ENCODE peak calls at places on chromosomes 6 and 20, in five cellular contexts. A, N, M, Y and B are unnamed samples.
A peak's percentile ranks its signal among the peaks of the same experiment; 100 is the strongest.

GRCh38 chr6:71724456-71725180 is 161.7 kb upstream of the RIMS1 start:
- DNase-seq in N (no peak), A (no peak), M (no peak), Y (no peak), B (no peak)

GRCh38 chr6:11364971-11365397 is 132.5 kb upstream of the NEDD9 start:
- DNase-seq in A (peak; percentile 54), N (no peak), Y (no peak), M (no peak), B (no peak)

GRCh38 chr20:58722877-58723627 is 30.5 kb downstream of the NPEPL1 start:
- DNase-seq in A (no peak), M (no peak), Y (no peak), N (peak; percentile 52), B (no peak)

GRCh38 chr6:90940812-90941481 is 354.1 kb upstream of the MAP3K7 start:
- DNase-seq in Y (peak; percentile 51), M (no peak), N (no peak), A (no peak), B (no peak)

GRCh38 chr6:121436966-121437756 is 1.7 kb downstream of the GJA1 start:
- DNase-seq in N (peak; percentile 90), A (peak; percentile 68), Y (peak; percentile 70), M (peak; percentile 39), B (peak; percentile 33)

GRCh38 chr6:113855500-113856010 is 1.6 kb upstream of the MARCKS start:
- DNase-seq in Y (peak; percentile 67), A (no peak), N (no peak), M (no peak), B (no peak)

GRCh38 chr6:16592550-16592892 is 168.7 kb downstream of the ATXN1 start:
- DNase-seq in N (no peak), Y (no peak), A (no peak), M (no peak), B (no peak)

GRCh38 chr20:59023616-59024015 is 4.4 kb downstream of the TUBB1 start:
- DNase-seq in N (no peak), A (no peak), Y (no peak), M (no peak), B (no peak)

GRCh38 chr6:87574237-87574636 is 15.6 kb downstream of the RARS2 start:
- DNase-seq in Y (no peak), A (no peak), N (no peak), M (no peak), B (no peak)

GRCh38 chr20:11544029-11544678 is 373.5 kb upstream of the BTBD3 start:
- DNase-seq in N (no peak), A (no peak), Y (peak; percentile 71), M (peak; percentile 28), B (no peak)

GRCh38 chr6:33312361-33313104 is 1.3 kb downstream of the TAPBP start:
- DNase-seq in M (no peak), N (peak; percentile 91), A (peak; percentile 87), Y (peak; percentile 77), B (no peak)

GRCh38 chr20:199996-200395 is 10.5 kb upstream of the DEFB128 start:
- DNase-seq in Y (no peak), M (no peak), A (peak; percentile 18), N (no peak), B (no peak)

GRCh38 chr6:132190815-132191175 is 210.5 kb downstream of the MOXD1 start:
- DNase-seq in A (no peak), N (no peak), M (no peak), Y (no peak), B (no peak)

GRCh38 chr6:100260584-100260983 is 204.1 kb downstream of the SIM1 start:
- DNase-seq in N (no peak), M (no peak), Y (no peak), A (no peak), B (no peak)

GRCh38 chr6:80366721-80367120 is 260.2 kb downstream of the BCKDHB start:
- DNase-seq in N (no peak), Y (no peak), A (no peak), M (no peak), B (no peak)

GRCh38 chr6:153003294-153003645 is 761 bp upstream of the MTRF1L start:
- DNase-seq in Y (peak; percentile 15), N (no peak), A (no peak), M (no peak), B (no peak)

GRCh38 chr20:14991023-14991422 is 653.6 kb upstream of the FLRT3 start:
- DNase-seq in M (no peak), N (no peak), A (no peak), Y (no peak), B (no peak)

GRCh38 chr20:50304883-50305635 is 114.4 kb downstream of the CEBPB start:
- DNase-seq in M (no peak), A (peak; percentile 81), N (peak; percentile 97), Y (no peak), B (no peak)

GRCh38 chr20:59751075-59751711 is 146.9 kb downstream of the PHACTR3 start:
- DNase-seq in N (peak; percentile 92), A (peak; percentile 22), M (peak; percentile 81), Y (peak; percentile 88), B (no peak)

GRCh38 chr6:64186562-64186961 is 551.0 kb downstream of the PHF3 start:
- DNase-seq in N (no peak), M (no peak), Y (no peak), A (no peak), B (no peak)

GRCh38 chr6:836276-836853 is 143.4 kb upstream of the EXOC2 start:
- DNase-seq in A (no peak), Y (no peak), N (no peak), M (no peak), B (no peak)

DNA sequence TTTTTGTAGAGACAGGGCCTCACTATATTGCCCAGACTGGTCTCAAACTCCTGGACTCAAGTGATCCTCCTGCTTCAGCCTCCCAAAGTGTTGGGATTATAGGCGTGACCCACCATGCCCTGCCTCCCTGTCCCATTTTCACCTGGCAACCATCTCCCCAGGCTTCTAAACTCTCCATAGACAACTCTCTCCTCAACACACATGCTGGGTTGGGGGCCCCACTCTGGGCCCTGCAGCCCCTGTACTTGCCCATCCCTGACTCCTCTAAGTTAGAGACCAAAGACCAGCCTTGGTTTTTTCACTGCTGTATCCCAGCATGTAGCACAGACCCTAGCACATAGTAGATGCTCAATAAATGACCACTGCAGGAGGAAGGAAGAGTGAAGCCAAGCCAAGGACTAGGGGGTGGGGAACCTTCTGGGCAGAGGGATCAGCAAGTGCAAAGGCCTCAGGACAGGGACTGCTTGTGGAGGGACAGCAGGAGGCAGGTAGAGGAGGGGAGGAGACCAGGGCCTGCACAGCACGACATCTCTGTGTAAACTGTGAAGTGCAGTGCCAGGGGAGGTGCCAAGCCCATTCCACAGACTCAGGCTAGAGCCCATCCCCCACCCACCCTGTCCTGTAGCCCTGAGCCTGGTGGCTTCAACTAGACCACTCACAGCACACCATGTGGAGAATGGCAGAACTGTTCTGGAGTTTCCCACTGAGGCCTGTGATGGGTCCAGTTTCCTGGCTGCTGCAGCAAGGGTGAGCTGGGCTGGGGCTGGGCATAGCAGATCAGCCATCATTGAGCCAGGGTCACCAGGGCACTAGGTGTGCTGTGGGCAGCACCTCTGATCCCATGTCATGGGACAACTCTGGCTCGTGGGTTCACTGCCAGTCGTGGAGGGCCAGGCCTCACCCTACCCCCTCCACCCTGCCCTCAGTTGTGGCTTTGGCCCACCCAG is 3.4 kb upstream of the SRC start:
- DNase-seq in N (peak; percentile 60), A (no peak), M (no peak), Y (peak; percentile 26), B (no peak)
- TF ChIP-seq CTCF in N (no peak), A (no peak), M (no peak), Y (no peak), B (no peak)

GRCh38 chr6:53513519-53513966 is 31.4 kb downstream of the GCLC start:
- DNase-seq in M (no peak), A (no peak), Y (no peak), N (no peak), B (no peak)
- TF ChIP-seq CTCF in M (no peak), A (no peak), Y (no peak), N (no peak), B (no peak)

GRCh38 chr20:46505501-46505900 is 7.9 kb downstream of the ZNF334 start:
- DNase-seq in N (no peak), Y (no peak), A (no peak), M (no peak), B (no peak)

GRCh38 chr20:46507760-46508407 is 5.5 kb downstream of the ZNF334 start:
- DNase-seq in Y (no peak), M (no peak), N (no peak), A (no peak), B (no peak)

GRCh38 chr20:46501337-46501942 is 11.9 kb downstream of the ZNF334 start:
- DNase-seq in M (no peak), A (no peak), Y (no peak), N (no peak), B (no peak)

DNA sequence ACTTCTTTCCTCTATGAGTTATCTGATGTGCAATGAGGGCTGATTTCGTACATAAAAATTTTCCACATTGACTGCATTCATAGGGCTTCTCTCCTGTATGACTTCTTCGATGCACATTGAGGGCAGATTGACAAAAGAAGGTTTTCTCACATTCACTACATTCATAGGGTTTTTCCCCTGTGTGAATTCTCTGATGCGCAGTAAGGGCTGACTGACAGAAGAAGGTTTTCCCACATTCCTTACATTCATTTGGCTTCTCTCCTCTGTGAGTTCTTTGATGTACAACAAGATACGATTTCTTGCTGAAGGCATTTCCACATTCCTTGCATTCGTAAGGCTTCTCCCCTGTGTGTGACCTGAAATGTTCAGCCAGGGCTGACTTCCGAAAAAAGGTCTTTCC is 11.4 kb downstream of the ZNF334 start:
- DNase-seq in Y (no peak), A (no peak), M (no peak), N (no peak), B (no peak)
- TF ChIP-seq CTCF in Y (no peak), A (no peak), M (no peak), N (no peak), B (no peak)

GRCh38 chr6:150876598-150876997 is 11.1 kb downstream of the MTHFD1L start:
- DNase-seq in M (no peak), Y (peak; percentile 68), N (no peak), A (peak; percentile 75), B (no peak)

GRCh38 chr6:150878347-150879213 is 13.1 kb downstream of the MTHFD1L start:
- DNase-seq in Y (peak; percentile 56), N (peak; percentile 56), A (no peak), M (no peak), B (no peak)

GRCh38 chr6:150880336-150880735 is 14.8 kb downstream of the MTHFD1L start:
- DNase-seq in N (no peak), M (no peak), Y (no peak), A (no peak), B (no peak)

GRCh38 chr6:150874184-150874583 is 8.7 kb downstream of the MTHFD1L start:
- DNase-seq in M (no peak), A (no peak), N (no peak), Y (no peak), B (no peak)

DNA sequence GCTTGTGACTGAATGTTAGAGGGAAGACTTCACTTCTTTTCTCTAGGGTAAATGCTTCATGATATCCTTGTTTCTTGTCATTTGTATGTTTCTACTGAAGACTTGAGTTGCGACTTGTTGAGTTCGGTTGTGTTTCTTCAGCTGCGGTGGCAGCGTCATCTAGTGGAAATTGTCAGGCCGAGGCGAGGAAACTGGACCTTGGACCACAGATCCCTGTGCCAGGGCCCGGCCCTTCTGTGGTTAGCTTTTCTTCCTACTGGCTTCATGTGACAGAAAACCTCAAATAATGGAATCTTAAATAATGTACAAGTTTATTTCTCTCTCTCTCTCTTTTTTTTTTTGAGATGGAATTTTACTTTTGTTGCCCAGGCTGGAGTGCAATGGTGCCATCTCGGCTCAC is 12.4 kb downstream of the MTHFD1L start:
- DNase-seq in M (no peak), Y (no peak), A (no peak), N (peak; percentile 61), B (no peak)
- TF ChIP-seq CTCF in M (no peak), Y (no peak), A (no peak), N (no peak), B (no peak)

GRCh38 chr6:47009583-47009982 is 32.5 kb downstream of the ADGRF1 start:
- DNase-seq in Y (no peak), A (no peak), M (no peak), N (no peak), B (no peak)
- TF ChIP-seq CTCF in Y (no peak), A (no peak), M (no peak), N (no peak), B (no peak)